ENCODE peak calls at places on chromosomes 13 and 19, in four cellular contexts. K, O, U and X are unnamed samples.

GRCh38 chr19:44570984-44571684 is 41.7 kb upstream of the CEACAM20 start:
- DNase-seq in U (peak), K (peak), O (peak), X (peak)

GRCh38 chr13:67416047-67416925 is 186.2 kb upstream of the PCDH9 start:
- DNase-seq in K (peak), U (no peak), O (peak), X (no peak)

GRCh38 chr13:19952850-19953249 is 5.7 kb upstream of the ZMYM2 start:
- DNase-seq in U (no peak), O (no peak), K (peak), X (no peak)

GRCh38 chr19:50300814-50301606 is 28.2 kb downstream of the KCNC3 start:
- DNase-seq in U (no peak), K (peak), O (peak), X (no peak)

GRCh38 chr19:45824041-45824471 is 8.9 kb upstream of the RSPH6A start:
- DNase-seq in K (peak), O (no peak), U (no peak), X (no peak)

GRCh38 chr13:88071371-88071770 is 400.2 kb downstream of the SLITRK5 start:
- DNase-seq in U (no peak), K (no peak), O (no peak), X (no peak)

GRCh38 chr19:27974082-27974513 is 1238.9 kb downstream of the UQCRFS1 start:
- DNase-seq in K (no peak), O (peak), U (no peak), X (no peak)

GRCh38 chr19:752652-753517 is 2.0 kb downstream of the MISP start:
- DNase-seq in U (no peak), K (peak), O (peak), X (no peak)

DNA sequence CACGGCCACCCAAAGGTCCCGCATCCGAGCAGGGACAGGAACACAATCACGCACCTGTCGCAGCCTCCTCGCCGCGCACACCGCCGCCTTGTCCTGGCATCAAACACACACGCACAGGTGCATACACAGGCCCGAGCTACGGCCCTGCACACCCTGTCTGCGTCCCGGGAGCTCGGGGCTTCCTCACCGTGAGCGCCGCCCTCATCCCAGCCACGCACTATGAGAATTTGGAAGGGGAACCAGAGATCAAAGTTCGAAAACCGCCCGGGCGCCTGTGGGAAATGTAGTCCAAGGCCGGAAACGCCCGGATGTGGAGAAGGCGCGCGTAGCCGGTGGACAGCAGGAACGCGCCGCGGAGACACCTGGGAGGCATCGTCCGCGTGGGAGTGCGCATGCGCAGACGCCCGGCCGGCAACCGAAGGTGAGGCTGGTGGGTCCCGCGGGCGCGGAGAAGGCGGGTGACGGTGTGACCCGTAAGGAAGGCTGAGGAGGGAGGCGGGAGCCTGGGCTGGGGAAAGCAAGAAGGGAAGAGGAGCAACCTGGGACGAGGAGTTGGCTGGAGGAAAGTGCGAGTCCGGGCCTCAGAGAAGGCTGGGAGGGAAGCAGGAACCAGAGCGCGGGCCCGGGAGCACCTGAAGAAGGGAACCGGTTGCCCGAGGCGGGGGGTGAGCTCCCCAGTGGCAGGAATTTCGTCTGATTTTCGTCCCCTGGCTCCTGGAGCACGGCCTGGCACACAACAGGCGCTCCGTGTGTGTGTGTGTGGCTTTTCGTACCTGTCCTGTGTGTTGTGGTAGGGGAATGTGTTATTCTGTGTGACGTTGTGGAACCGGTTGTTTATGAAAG is at the start of gene ZNF567:
- DNase-seq in O (peak), U (peak), K (peak), X (peak)
- H3K4me3 ChIP-seq in O (peak), U (peak), K (peak), X (peak)

GRCh38 chr19:18699403-18700054 is 16.0 kb downstream of the CRTC1 start:
- DNase-seq in O (no peak), U (no peak), K (no peak), X (no peak)
- H3K4me3 ChIP-seq in O (no peak), U (no peak), K (no peak), X (no peak)

GRCh38 chr19:11540642-11541041 is 2.0 kb downstream of the CNN1 start:
- DNase-seq in O (no peak), U (no peak), K (no peak), X (no peak)

GRCh38 chr19:11541238-11541637 is 2.6 kb downstream of the CNN1 start:
- DNase-seq in O (no peak), K (no peak), U (no peak), X (no peak)

GRCh38 chr19:11538232-11539036 is at the start of gene CNN1:
- DNase-seq in U (peak), K (no peak), O (peak), X (peak)

GRCh38 chr19:11535792-11536595 is 2.7 kb upstream of the CNN1 start:
- DNase-seq in O (peak), K (peak), U (peak), X (peak)

DNA sequence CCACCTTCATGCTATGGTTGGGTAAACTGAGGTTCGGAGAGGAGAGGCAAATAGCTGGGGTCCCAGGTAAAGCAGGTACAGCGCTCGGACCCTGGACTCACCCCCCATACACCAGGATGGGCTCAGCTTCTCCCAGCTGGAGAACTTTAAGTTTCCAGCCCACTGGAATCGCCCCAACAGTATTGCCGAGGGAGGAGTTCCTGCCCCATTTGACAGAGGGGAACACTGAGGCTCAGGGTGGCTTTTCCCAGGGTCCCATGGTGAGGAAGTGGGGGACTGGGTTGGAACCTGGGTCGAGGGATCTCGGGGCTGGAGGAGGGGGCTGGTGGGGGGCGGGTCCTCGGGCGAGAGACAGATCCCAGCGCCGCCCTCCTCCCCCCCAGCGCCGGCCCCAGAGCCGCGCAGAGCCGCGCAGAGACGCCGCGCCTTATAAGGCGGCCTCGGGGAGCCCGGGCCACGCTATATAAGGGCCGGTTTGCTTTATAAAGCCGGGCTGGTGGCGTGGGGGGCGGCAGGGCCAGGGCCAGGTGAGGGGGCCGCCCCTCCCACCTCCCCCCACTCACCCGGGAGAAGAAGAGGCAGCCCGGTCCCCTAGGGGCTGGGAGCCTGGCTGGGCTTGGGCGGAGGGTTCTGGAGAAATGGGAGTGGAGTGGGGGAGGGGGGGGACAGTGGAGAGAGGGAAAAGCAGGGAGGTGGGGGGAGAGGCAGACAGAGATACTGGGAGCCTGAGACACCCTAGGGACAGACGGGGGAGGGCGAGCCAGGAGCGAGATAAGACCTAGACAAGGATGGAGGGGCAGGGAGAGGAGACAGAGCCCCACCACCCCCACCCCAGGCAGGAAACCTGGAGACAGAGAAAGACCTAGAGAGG is 1.1 kb downstream of the CNN1 start:
- DNase-seq in U (peak), K (no peak), O (peak), X (peak)
- H3K4me3 ChIP-seq in U (peak), K (no peak), O (peak), X (peak)

GRCh38 chr13:52599037-52599852 is 43.0 kb upstream of the HNRNPA1L2 start:
- DNase-seq in O (peak), K (peak), U (peak), X (no peak)
- H3K4me3 ChIP-seq in O (peak), K (peak), U (peak), X (peak)

DNA sequence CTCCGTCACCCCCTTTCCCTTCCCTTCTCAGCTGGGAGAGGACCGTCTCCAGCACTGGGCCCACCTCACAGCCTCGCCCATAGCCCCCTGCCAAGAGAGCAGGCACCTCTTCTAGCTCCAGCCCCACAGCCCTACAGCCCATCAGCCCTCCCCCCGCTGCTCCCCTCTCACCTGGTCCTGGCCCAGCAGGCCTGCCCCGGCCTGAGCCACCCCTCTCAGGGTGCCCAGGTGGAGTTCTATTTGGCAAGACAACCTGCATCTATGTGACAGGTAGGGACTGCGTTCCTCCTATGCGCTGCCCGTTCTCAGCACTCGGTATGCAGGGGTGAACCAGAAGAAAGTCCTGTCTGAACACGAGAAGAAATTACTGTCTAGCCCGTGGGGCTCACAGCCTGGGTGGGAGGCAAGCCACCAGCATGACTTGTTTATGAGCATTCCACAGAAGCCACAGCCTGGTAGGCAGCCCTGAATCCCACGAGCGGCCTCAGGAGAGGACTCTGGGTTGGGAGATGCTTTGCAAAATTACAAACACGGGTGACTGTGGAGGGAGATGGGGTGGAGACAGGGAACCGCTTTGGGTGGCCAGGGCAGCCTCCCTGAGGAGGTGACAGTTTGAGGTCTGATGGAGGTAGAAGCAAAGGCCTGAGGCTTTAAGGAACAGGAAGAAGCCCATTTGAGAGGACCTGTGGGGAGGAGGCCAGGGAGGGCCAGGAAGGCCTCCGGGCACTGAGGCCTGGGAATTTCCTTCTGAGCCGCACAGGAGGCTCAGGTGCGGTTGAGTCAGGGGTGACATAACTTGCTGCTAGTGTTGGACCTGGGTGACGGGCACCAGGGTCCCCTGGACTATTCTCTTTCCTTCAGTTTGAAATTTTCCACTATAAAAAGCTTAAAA is 1.2 kb upstream of the PLEKHF1 start:
- DNase-seq in K (peak), U (no peak), O (no peak), X (peak)
- H3K4me3 ChIP-seq in K (no peak), U (no peak), O (no peak), X (no peak)

DNA sequence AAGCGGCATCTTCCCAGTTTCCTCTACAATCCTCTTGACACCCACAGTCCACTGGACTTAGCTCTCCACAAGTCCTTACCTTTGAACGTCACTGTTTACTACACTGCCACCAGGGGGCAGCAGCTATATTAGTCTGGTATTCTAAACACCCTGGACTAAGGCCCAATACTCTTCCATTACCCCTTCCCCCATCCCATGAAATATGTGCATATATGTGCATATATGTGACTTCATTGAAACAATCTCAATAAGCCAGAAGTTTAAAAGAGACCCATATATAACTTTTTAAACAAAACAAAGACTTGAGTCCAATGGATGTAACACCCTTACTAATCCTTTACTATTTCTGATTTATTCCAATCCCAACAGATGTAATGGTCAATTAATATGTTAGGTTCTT is 15.5 kb downstream of the GGACT start:
- DNase-seq in U (peak), K (peak), O (peak), X (peak)
- H3K4me3 ChIP-seq in U (no peak), K (no peak), O (no peak), X (no peak)

GRCh38 chr19:1857648-1858326 is 5.6 kb downstream of the KLF16 start:
- DNase-seq in U (no peak), O (no peak), K (no peak), X (peak)

GRCh38 chr19:1860133-1860775 is 3.1 kb downstream of the KLF16 start:
- DNase-seq in U (peak), O (peak), K (no peak), X (no peak)

GRCh38 chr19:1860821-1861598 is 2.4 kb downstream of the KLF16 start:
- DNase-seq in O (no peak), U (no peak), K (no peak), X (no peak)

GRCh38 chr19:1858412-1859081 is 4.8 kb downstream of the KLF16 start:
- DNase-seq in O (no peak), K (no peak), U (no peak), X (peak)

GRCh38 chr19:1859319-1859718 is 4.1 kb downstream of the KLF16 start:
- DNase-seq in U (no peak), K (no peak), O (no peak), X (no peak)
- H3K4me3 ChIP-seq in U (peak), K (peak), O (no peak), X (no peak)

DNA sequence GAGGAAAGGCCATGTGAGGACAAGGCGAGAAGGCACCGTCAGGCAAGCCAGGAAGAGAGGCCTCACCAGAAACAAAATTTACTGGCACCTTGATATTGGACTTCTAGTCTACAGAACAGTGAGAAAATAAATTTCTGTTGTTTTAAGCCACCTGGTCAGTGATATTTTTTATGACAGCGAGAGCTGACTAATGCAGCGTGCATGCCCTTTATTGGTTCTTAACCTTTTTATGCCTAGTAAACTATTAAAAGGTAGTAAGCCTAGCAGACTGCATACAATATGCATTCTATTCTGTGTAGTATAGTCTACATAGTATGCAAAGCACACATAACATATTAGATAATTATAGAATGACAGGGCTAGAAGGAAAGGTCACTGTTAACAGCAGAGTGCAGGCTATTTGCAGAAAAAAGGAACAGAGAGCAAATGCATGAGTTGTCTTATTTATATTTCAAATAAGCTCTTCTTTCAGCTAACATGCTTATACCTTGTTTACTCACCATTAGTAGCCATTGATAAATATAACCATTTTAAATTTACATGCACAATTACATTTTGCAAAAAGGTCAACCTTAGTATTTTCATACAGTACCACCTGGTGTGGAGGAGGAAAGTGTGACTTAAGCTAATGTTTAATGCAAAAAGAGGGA is 25.3 kb upstream of the KATNAL1 start:
- DNase-seq in U (no peak), K (no peak), O (no peak), X (no peak)
- H3K4me3 ChIP-seq in U (no peak), K (no peak), O (no peak), X (no peak)

DNA sequence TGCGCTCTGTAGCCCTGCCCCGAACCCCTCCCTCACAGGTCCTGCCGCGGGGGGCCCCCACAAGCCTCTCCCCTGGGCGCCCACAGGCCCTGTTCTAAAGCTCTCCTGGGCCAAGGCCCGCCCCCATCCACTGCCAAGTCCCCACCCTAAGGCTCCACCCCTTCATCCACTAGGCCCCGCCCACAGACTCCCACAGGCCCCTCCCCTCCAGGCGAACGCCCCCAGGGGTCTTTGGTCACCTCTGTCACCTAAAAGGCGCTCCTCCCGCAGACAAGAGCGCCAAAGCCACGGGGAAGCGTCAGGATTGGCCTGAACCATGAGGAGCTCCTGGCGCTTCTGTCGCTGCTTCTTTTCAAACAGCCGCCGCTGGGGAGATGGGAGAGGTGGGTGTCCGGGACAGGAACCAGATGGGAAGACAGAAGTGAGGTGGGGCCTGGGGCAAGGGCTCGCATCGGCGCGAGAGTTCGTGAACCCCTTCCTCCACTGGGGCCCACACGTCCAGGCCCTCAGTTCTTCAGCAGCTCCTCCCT is 2.3 kb downstream of the TULP2 start:
- DNase-seq in K (no peak), O (peak), U (peak), X (peak)
- H3K4me3 ChIP-seq in K (peak), O (peak), U (peak), X (peak)

GRCh38 chr19:19711306-19711933 is 21.5 kb downstream of the ZNF14 start:
- DNase-seq in U (no peak), O (no peak), K (no peak), X (no peak)
- H3K4me3 ChIP-seq in U (no peak), O (no peak), K (no peak), X (no peak)